ENCODE peak calls at places on chromosome 18, in five cellular contexts. W is IMR-90; C is tibial nerve; D is CD4-positive, alpha-beta T cell; X is RWPE1. U is an unnamed sample.

GRCh38 chr18:27954226-27954625 is 222.7 kb downstream of the CDH2 start:
- DNase-seq in X (no peak), D (no peak), C (no peak), W (peak), U (no peak)

GRCh38 chr18:58515175-58515574 is 113.7 kb downstream of the ALPK2 start:
- DNase-seq in X (no peak), D (no peak), C (no peak), W (no peak), U (no peak)

GRCh38 chr18:5430131-5430530 is 113.7 kb downstream of the EPB41L3 start:
- DNase-seq in D (no peak), C (no peak), W (no peak), X (no peak), U (no peak)

GRCh38 chr18:34801769-34802168 is 91.7 kb downstream of the DTNA start:
- DNase-seq in W (peak), C (no peak), X (peak), D (no peak), U (no peak)

GRCh38 chr18:35084494-35085449 is 43.6 kb downstream of the MAPRE2 start:
- DNase-seq in D (no peak), W (no peak), C (no peak), X (no peak), U (no peak)

GRCh38 chr18:59908790-59909189 is 9.0 kb downstream of the PMAIP1 start:
- DNase-seq in C (no peak), X (no peak), W (peak), D (no peak), U (no peak)

GRCh38 chr18:38174594-38174993 is 609.0 kb upstream of the CELF4 start:
- DNase-seq in C (no peak), W (no peak), D (no peak), X (no peak), U (no peak)

GRCh38 chr18:48545690-48546365 is 7.0 kb downstream of the CTIF start:
- DNase-seq in D (no peak), W (peak), C (no peak), X (peak), U (no peak)

GRCh38 chr18:52236134-52236533 is 103.9 kb upstream of the DCC start:
- DNase-seq in W (no peak), C (no peak), D (no peak), X (peak), U (peak)

GRCh38 chr18:58128286-58129018 is 84.4 kb downstream of the NEDD4L start:
- DNase-seq in C (no peak), W (peak), D (no peak), X (no peak), U (no peak)

GRCh38 chr18:939167-939566 is 34.5 kb downstream of the ADCYAP1 start:
- DNase-seq in W (no peak), X (peak), C (no peak), D (no peak), U (no peak)

GRCh38 chr18:46462523-46462922 is 194.5 kb downstream of the LOXHD1 start:
- DNase-seq in C (no peak), X (no peak), D (no peak), W (no peak), U (no peak)

GRCh38 chr18:68426731-68427315 is 288.1 kb downstream of the TMX3 start:
- DNase-seq in D (no peak), X (no peak), W (peak), C (no peak), U (no peak)

GRCh38 chr18:22639026-22639463 is 221.3 kb upstream of the CTAGE1 start:
- DNase-seq in C (no peak), D (no peak), W (peak), X (peak), U (no peak)

GRCh38 chr18:11993264-11993916 is 12.1 kb downstream of the IMPA2 start:
- DNase-seq in C (no peak), W (no peak), D (no peak), X (no peak), U (no peak)

GRCh38 chr18:23887035-23887434 is 127.5 kb upstream of the TTC39C start:
- DNase-seq in W (no peak), C (no peak), D (no peak), X (no peak), U (no peak)

GRCh38 chr18:46946656-46947282 is 29.4 kb downstream of the KATNAL2 start:
- DNase-seq in D (peak), C (peak), X (peak), W (peak), U (no peak)

GRCh38 chr18:31273812-31274527 is 44.0 kb upstream of the DSG1 start:
- DNase-seq in X (no peak), W (no peak), C (no peak), D (no peak), U (no peak)

GRCh38 chr18:11669948-11670275 is 19.2 kb upstream of the GNAL start:
- DNase-seq in C (no peak), X (no peak), D (no peak), W (no peak), U (no peak)

GRCh38 chr18:35267161-35267651 is 22.8 kb downstream of the ZSCAN30 start:
- DNase-seq in W (no peak), C (peak), X (no peak), D (peak), U (no peak)

GRCh38 chr18:80233201-80233835 is 14.0 kb downstream of the PARD6G start:
- DNase-seq in D (no peak), C (no peak), X (no peak), W (no peak), U (no peak)

GRCh38 chr18:21167641-21168372 is 56.2 kb upstream of the ROCK1 start:
- DNase-seq in W (no peak), C (no peak), D (no peak), X (no peak), U (no peak)

GRCh38 chr18:5868218-5868904 is 27.0 kb downstream of the TMEM200C start:
- DNase-seq in C (peak), X (peak), W (peak), D (no peak), U (peak)

GRCh38 chr18:63823516-63824219 is 48.5 kb downstream of the SERPINB7 start:
- DNase-seq in X (no peak), W (peak), C (peak), D (no peak), U (no peak)

GRCh38 chr18:63897072-63897471 is 9.6 kb downstream of the SERPINB2 start:
- DNase-seq in C (no peak), W (no peak), X (no peak), D (no peak), U (peak)

GRCh38 chr18:13615432-13615861 is 110.9 kb downstream of the FAM210A start:
- DNase-seq in X (no peak), C (no peak), D (no peak), W (no peak), U (no peak)

GRCh38 chr18:25503567-25504081 is 151.7 kb upstream of the ZNF521 start:
- DNase-seq in C (peak), W (peak), X (peak), D (no peak), U (no peak)

GRCh38 chr18:79809482-79810192 is 11.9 kb downstream of the KCNG2 start:
- DNase-seq in X (no peak), D (no peak), C (no peak), W (no peak), U (no peak)

GRCh38 chr18:74084184-74084583 is 63.5 kb downstream of the FBXO15 start:
- DNase-seq in C (no peak), W (no peak), D (no peak), X (no peak), U (no peak)

GRCh38 chr18:34767601-34768027 is 57.5 kb downstream of the DTNA start:
- DNase-seq in X (peak), W (peak), C (no peak), D (no peak), U (peak)

GRCh38 chr18:5986257-5986909 is 91.1 kb upstream of the TMEM200C start:
- DNase-seq in W (peak), X (no peak), D (no peak), C (no peak), U (no peak)

GRCh38 chr18:49277395-49278036 is 182.9 kb downstream of the DYM start:
- DNase-seq in C (no peak), D (no peak), X (peak), W (peak), U (peak)

GRCh38 chr18:42174909-42175308 is 219.9 kb downstream of the PIK3C3 start:
- DNase-seq in D (no peak), C (no peak), X (no peak), W (no peak), U (no peak)

GRCh38 chr18:51070545-51070944 is 40.5 kb downstream of the SMAD4 start:
- DNase-seq in W (peak), D (no peak), C (no peak), X (peak), U (no peak)

GRCh38 chr18:77017355-77017754 is 115.2 kb downstream of the MBP start:
- DNase-seq in X (no peak), C (no peak), W (no peak), D (no peak), U (no peak)
- H3K27ac ChIP-seq in X (no peak), C (peak), W (no peak), D (no peak), U (no peak)

DNA sequence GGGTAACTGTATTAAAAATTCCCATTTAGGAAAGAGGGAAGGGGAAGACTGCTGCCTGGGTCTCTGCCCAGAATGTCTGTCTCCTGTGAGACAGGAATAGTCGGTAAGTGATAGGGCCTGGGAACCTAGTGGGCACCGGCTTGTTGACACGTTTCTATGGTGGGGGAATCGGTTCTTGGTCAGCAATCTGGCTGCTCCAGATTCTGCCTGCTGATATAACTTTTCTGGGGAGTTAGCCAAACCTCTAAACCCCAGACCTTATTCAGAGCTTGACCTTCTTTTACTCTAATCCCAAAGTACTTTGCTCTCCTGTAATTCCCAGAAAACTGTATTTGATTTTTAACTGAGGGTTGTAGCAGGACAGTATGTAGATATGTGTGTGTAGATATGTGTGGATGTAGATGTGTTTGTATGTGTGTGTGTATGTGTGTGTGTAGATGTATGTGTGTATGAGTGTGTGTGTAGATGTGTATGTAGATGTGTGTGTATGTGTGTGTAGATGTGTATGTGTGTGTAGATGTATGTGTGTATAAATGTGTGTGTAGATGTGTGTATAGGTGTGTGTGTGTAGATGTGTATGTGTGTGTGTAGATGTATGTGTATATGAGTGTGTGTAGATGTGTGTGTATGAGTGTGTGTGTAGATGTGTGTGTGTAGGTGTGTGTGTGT is 61.8 kb upstream of the TXNDC2 start:
- DNase-seq in C (no peak), D (no peak), X (no peak), W (peak), U (no peak)
- H3K27ac ChIP-seq in C (no peak), D (no peak), X (no peak), W (no peak), U (no peak)

GRCh38 chr18:8730080-8730827 is 24.9 kb downstream of the MTCL1 start:
- DNase-seq in C (no peak), X (peak), D (no peak), W (peak), U (no peak)
- H3K27ac ChIP-seq in C (no peak), X (peak), D (no peak), W (peak), U (no peak)

DNA sequence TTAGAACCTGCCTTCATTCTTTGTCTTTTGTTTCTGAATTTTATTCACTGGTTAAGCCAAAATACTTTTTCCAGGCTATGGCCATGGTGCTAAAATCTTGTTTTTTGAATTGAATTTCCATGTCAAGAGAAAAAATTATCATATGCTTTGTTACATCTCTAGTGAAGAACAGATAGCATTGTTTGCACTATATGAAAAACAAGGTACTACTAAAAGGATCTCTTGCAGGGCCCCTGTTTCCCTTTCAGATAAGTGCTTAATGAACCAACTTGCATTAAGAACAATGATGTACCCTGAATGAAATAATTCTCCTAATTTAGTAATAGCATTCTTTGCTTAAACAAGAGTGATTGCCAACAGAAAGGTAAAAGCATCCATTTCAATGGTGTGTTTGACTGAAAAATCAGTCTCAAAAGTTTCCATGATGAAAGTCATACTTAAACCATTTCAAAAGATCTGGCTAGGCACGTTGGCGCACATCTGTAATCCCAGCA is 4.3 kb upstream of the MYL12B start:
- DNase-seq in W (no peak), D (no peak), X (no peak), C (no peak), U (no peak)
- H3K27ac ChIP-seq in W (peak), D (no peak), X (no peak), C (no peak), U (no peak)

U was measured in keratinocyte.